ENCODE peak calls at places on chromosomes 11 and 22, in ten cellular contexts. U is activated CD8-positive, alpha-beta memory T cell treated with anti-CD3 and anti-CD28 coated beads for 48 hours; V is neural crest cell; K is fibroblast of lung; S is astrocyte of the cerebellum; R is ELF-1; H is stomach; D is BE2C; G is activated T-cell treated with anti-CD3 and anti-CD28 coated beads for 1 hour; E is RWPE2. T is an unnamed sample.

GRCh38 chr22:47277511-47277910 is 515.1 kb downstream of the TBC1D22A start:
- DNase-seq in U (no peak), V (no peak), K (no peak), S (no peak), R (no peak), H (no peak), D (no peak), G (no peak), E (no peak), T (no peak)

GRCh38 chr11:65575568-65576231 is at the start of gene EHBP1L1:
- DNase-seq in U (peak), V (no peak), K (peak), S (no peak), R (no peak), H (peak), D (peak), G (peak), E (no peak), T (no peak)

GRCh38 chr11:29629281-29629680 is 387.5 kb downstream of the KCNA4 start:
- DNase-seq in U (no peak), V (no peak), K (no peak), S (no peak), R (peak), H (no peak), D (no peak), G (no peak), E (no peak), T (no peak)

GRCh38 chr11:64372802-64373597 is 14.0 kb downstream of the RPS6KA4 start:
- DNase-seq in U (no peak), V (no peak), K (no peak), S (no peak), R (peak), H (no peak), D (peak), G (no peak), E (no peak), T (no peak)

GRCh38 chr11:72629266-72629665 is 45.0 kb downstream of the PDE2A start:
- DNase-seq in U (no peak), V (no peak), K (no peak), S (no peak), R (no peak), H (no peak), D (peak), G (no peak), E (no peak), T (no peak)

GRCh38 chr11:65967329-65967934 is 5.9 kb downstream of the SART1 start:
- DNase-seq in U (no peak), V (no peak), K (no peak), S (no peak), R (no peak), H (no peak), D (no peak), G (no peak), E (no peak), T (no peak)

GRCh38 chr11:112227002-112227401 is 774 bp downstream of the PTS start:
- DNase-seq in U (no peak), V (no peak), K (peak), S (no peak), R (no peak), H (no peak), D (no peak), G (no peak), E (no peak), T (no peak)

GRCh38 chr11:8040261-8040920 is 40.6 kb upstream of the TUB start:
- DNase-seq in U (no peak), V (no peak), K (no peak), S (no peak), R (no peak), H (no peak), D (no peak), G (no peak), E (no peak), T (no peak)

GRCh38 chr22:49212466-49212865 is 615.2 kb downstream of the BRD1 start:
- DNase-seq in U (no peak), V (no peak), K (no peak), S (no peak), R (no peak), H (peak), D (no peak), G (no peak), E (peak), T (no peak)

GRCh38 chr22:17786435-17787158 is 12.3 kb upstream of the BID start:
- DNase-seq in U (no peak), V (peak), K (peak), S (peak), R (peak), H (peak), D (peak), G (no peak), E (no peak), T (no peak)

GRCh38 chr11:78532991-78533861 is 41.4 kb downstream of the NARS2 start:
- DNase-seq in U (no peak), V (no peak), K (no peak), S (no peak), R (no peak), H (no peak), D (no peak), G (no peak), E (no peak), T (no peak)

GRCh38 chr11:118870396-118871343 is 13.0 kb upstream of the CXCR5 start:
- DNase-seq in U (no peak), V (peak), K (peak), S (no peak), R (peak), H (no peak), D (no peak), G (no peak), E (no peak), T (no peak)

GRCh38 chr11:26193714-26194373 is 138.1 kb upstream of the ANO3 start:
- DNase-seq in U (no peak), V (no peak), K (peak), S (no peak), R (no peak), H (no peak), D (no peak), G (no peak), E (no peak), T (no peak)

GRCh38 chr22:19115628-19116027 is 6.6 kb downstream of the DGCR2 start:
- DNase-seq in U (no peak), V (no peak), K (no peak), S (no peak), R (no peak), H (no peak), D (no peak), G (no peak), E (no peak), T (no peak)

GRCh38 chr11:134613646-134614045 is 201.6 kb upstream of the B3GAT1 start:
- DNase-seq in U (no peak), V (no peak), K (no peak), S (no peak), R (no peak), H (no peak), D (no peak), G (no peak), E (no peak), T (no peak)

GRCh38 chr11:86499723-86500129 is 125.0 kb downstream of the CCDC81 start:
- DNase-seq in U (no peak), V (no peak), K (no peak), S (no peak), R (no peak), H (peak), D (no peak), G (no peak), E (no peak), T (no peak)

T was measured in AG09319.